ENCODE peak calls at places on chromosomes 7 and 10, in five cellular contexts. One of them, this sample, is unnamed.

GRCh38 chr7:34501161-34501560 is 156.9 kb upstream of the NPSR1 start:
- DNase-seq in H9: no peak
- DNase-seq in stimulated activated CD4-positive, alpha-beta T cell treated with anti-CD3 and anti-CD28 coated beads, Interleukin-1b, Interleukin-23, amount 100 ng/mL, for 48 hours: no peak
- DNase-seq in cardiac muscle cell: no peak
- DNase-seq in anterior cingulate cortex: no peak
- DNase-seq in this sample: no peak

GRCh38 chr10:11825796-11826414 is 2.7 kb downstream of the PROSER2 start:
- DNase-seq in H9: no peak
- DNase-seq in stimulated activated CD4-positive, alpha-beta T cell treated with anti-CD3 and anti-CD28 coated beads, Interleukin-1b, Interleukin-23, amount 100 ng/mL, for 48 hours: no peak
- DNase-seq in cardiac muscle cell: no peak
- DNase-seq in anterior cingulate cortex: no peak
- DNase-seq in this sample: no peak

GRCh38 chr10:27251554-27251953 is 11.0 kb upstream of the ACBD5 start:
- DNase-seq in H9: no peak
- DNase-seq in stimulated activated CD4-positive, alpha-beta T cell treated with anti-CD3 and anti-CD28 coated beads, Interleukin-1b, Interleukin-23, amount 100 ng/mL, for 48 hours: no peak
- DNase-seq in cardiac muscle cell: no peak
- DNase-seq in anterior cingulate cortex: no peak
- DNase-seq in this sample: no peak

GRCh38 chr10:51445587-51445986 is 253.8 kb downstream of the CSTF2T start:
- DNase-seq in H9: no peak
- DNase-seq in stimulated activated CD4-positive, alpha-beta T cell treated with anti-CD3 and anti-CD28 coated beads, Interleukin-1b, Interleukin-23, amount 100 ng/mL, for 48 hours: no peak
- DNase-seq in cardiac muscle cell: no peak
- DNase-seq in anterior cingulate cortex: no peak
- DNase-seq in this sample: no peak

GRCh38 chr7:30041526-30042269 is 13.5 kb downstream of the PLEKHA8 start:
- DNase-seq in H9: no peak
- DNase-seq in stimulated activated CD4-positive, alpha-beta T cell treated with anti-CD3 and anti-CD28 coated beads, Interleukin-1b, Interleukin-23, amount 100 ng/mL, for 48 hours: no peak
- DNase-seq in cardiac muscle cell: no peak
- DNase-seq in anterior cingulate cortex: no peak
- DNase-seq in this sample: no peak

GRCh38 chr7:113159746-113160339 is 41.5 kb upstream of the SMIM30 start:
- DNase-seq in H9: peak; percentile 59
- DNase-seq in stimulated activated CD4-positive, alpha-beta T cell treated with anti-CD3 and anti-CD28 coated beads, Interleukin-1b, Interleukin-23, amount 100 ng/mL, for 48 hours: no peak
- DNase-seq in cardiac muscle cell: peak; percentile 56
- DNase-seq in anterior cingulate cortex: no peak
- DNase-seq in this sample: no peak

GRCh38 chr7:151056286-151057037 is 1.2 kb downstream of the CDK5 start:
- DNase-seq in H9: peak; percentile 70
- DNase-seq in stimulated activated CD4-positive, alpha-beta T cell treated with anti-CD3 and anti-CD28 coated beads, Interleukin-1b, Interleukin-23, amount 100 ng/mL, for 48 hours: no peak
- DNase-seq in cardiac muscle cell: no peak
- DNase-seq in anterior cingulate cortex: no peak
- DNase-seq in this sample: no peak

GRCh38 chr7:73698410-73698809 is 15.0 kb downstream of the BUD23 start:
- DNase-seq in H9: no peak
- DNase-seq in stimulated activated CD4-positive, alpha-beta T cell treated with anti-CD3 and anti-CD28 coated beads, Interleukin-1b, Interleukin-23, amount 100 ng/mL, for 48 hours: no peak
- DNase-seq in cardiac muscle cell: no peak
- DNase-seq in anterior cingulate cortex: no peak
- DNase-seq in this sample: no peak

GRCh38 chr7:156735861-156736260 is 95.3 kb downstream of the RNF32 start:
- DNase-seq in H9: no peak
- DNase-seq in stimulated activated CD4-positive, alpha-beta T cell treated with anti-CD3 and anti-CD28 coated beads, Interleukin-1b, Interleukin-23, amount 100 ng/mL, for 48 hours: no peak
- DNase-seq in cardiac muscle cell: no peak
- DNase-seq in anterior cingulate cortex: no peak
- DNase-seq in this sample: no peak

This sample was measured in H4.